ENCODE peak calls at places on chromosomes 6 and 20, in six cellular contexts. W is NCI-H774, I is activated T-cell treated with anti-CD3 and anti-CD28 coated beads for 24 hours, L is HEK293T, D is endothelial cell, V is PC-9. G is an unnamed sample.

GRCh38 chr20:49028684-49029083 is 17.4 kb upstream of the CSE1L start:
- DNase-seq in W (no peak), I (no peak), L (peak), D (no peak), V (no peak), G (peak)

GRCh38 chr6:20771427-20771826 is 237.2 kb downstream of the CDKAL1 start:
- DNase-seq in W (no peak), I (no peak), L (no peak), D (no peak), V (no peak), G (no peak)

GRCh38 chr6:20182926-20183521 is 29.2 kb downstream of the MBOAT1 start:
- DNase-seq in W (peak), I (no peak), L (no peak), D (no peak), V (peak), G (no peak)

GRCh38 chr6:36368921-36369880 is 18.3 kb downstream of the ETV7 start:
- DNase-seq in W (peak), I (no peak), L (no peak), D (no peak), V (no peak), G (peak)

GRCh38 chr6:137933696-137934095 is 66.6 kb downstream of the TNFAIP3 start:
- DNase-seq in W (no peak), I (no peak), L (no peak), D (no peak), V (peak), G (no peak)

GRCh38 chr20:42401598-42401997 is 783.4 kb upstream of the CHD6 start:
- DNase-seq in W (no peak), I (no peak), L (no peak), D (no peak), V (no peak), G (peak)

GRCh38 chr6:129031051-129031599 is 148.2 kb downstream of the LAMA2 start:
- DNase-seq in W (no peak), I (no peak), L (no peak), D (no peak), V (no peak), G (no peak)

GRCh38 chr6:162857321-162857720 is 129.5 kb downstream of the PACRG start:
- DNase-seq in W (no peak), I (no peak), L (no peak), D (no peak), V (no peak), G (no peak)

GRCh38 chr20:38883081-38883980 is 42.9 kb upstream of the FAM83D start:
- DNase-seq in W (no peak), I (no peak), L (no peak), D (no peak), V (no peak), G (no peak)

GRCh38 chr6:24009319-24009718 is 116.7 kb upstream of the NRSN1 start:
- DNase-seq in W (peak), I (no peak), L (no peak), D (no peak), V (no peak), G (no peak)

GRCh38 chr6:105985816-105986632 is 100.1 kb upstream of the PRDM1 start:
- DNase-seq in W (no peak), I (no peak), L (no peak), D (no peak), V (no peak), G (peak)

GRCh38 chr20:19975436-19975799 is 41.7 kb upstream of the NAA20 start:
- DNase-seq in W (no peak), I (no peak), L (no peak), D (no peak), V (no peak), G (no peak)

GRCh38 chr6:137353346-137353745 is 134.2 kb upstream of the IFNGR1 start:
- DNase-seq in W (no peak), I (no peak), L (no peak), D (no peak), V (no peak), G (no peak)

GRCh38 chr6:41132254-41132653 is 21.9 kb downstream of the TREML1 start:
- DNase-seq in W (no peak), I (no peak), L (no peak), D (no peak), V (no peak), G (no peak)

GRCh38 chr6:30463651-30464618 is 25.4 kb upstream of the HLA-E start:
- DNase-seq in W (no peak), I (peak), L (no peak), D (no peak), V (peak), G (peak)

GRCh38 chr6:33018904-33019303 is 9.5 kb upstream of the HLA-DOA start:
- DNase-seq in W (peak), I (no peak), L (no peak), D (no peak), V (no peak), G (peak)

GRCh38 chr6:102680413-102680812 is 1286.9 kb downstream of the GRIK2 start:
- DNase-seq in W (no peak), I (no peak), L (no peak), D (no peak), V (no peak), G (no peak)

GRCh38 chr6:141153563-141153962 is 979.2 kb upstream of the GJE1 start:
- DNase-seq in W (no peak), I (peak), L (no peak), D (no peak), V (no peak), G (no peak)

GRCh38 chr6:150741633-150742200 is 123.8 kb upstream of the MTHFD1L start:
- DNase-seq in W (no peak), I (no peak), L (peak), D (peak), V (no peak), G (no peak)

GRCh38 chr6:33414592-33415271 is 3.2 kb downstream of the CUTA start:
- DNase-seq in W (no peak), I (no peak), L (no peak), D (peak), V (no peak), G (peak)

GRCh38 chr20:20495719-20496474 is 128.0 kb downstream of the INSM1 start:
- DNase-seq in W (no peak), I (no peak), L (no peak), D (no peak), V (no peak), G (no peak)

GRCh38 chr6:79421707-79422484 is 115.3 kb downstream of the LCA5 start:
- DNase-seq in W (peak), I (no peak), L (no peak), D (no peak), V (peak), G (no peak)

GRCh38 chr20:63882257-63883208 is 12.4 kb upstream of the DNAJC5 start:
- DNase-seq in W (no peak), I (no peak), L (no peak), D (no peak), V (no peak), G (no peak)

GRCh38 chr6:110875548-110876169 is 1.1 kb downstream of the AMD1 start:
- DNase-seq in W (peak), I (peak), L (peak), D (peak), V (peak), G (no peak)

GRCh38 chr20:17542993-17543412 is 11.8 kb upstream of the BFSP1 start:
- DNase-seq in W (no peak), I (no peak), L (no peak), D (no peak), V (no peak), G (no peak)

G was measured in HL-60.